ENCODE peak calls at places on chromosomes 13 and 19, in ten cellular contexts. One of them, this sample, is unnamed.

GRCh38 chr19:39409886-39410619 is 2.4 kb upstream of the PLEKHG2 start:
- DNase-seq in upper lobe of left lung: peak
- DNase-seq in ovary: peak
- DNase-seq in HCT116: peak
- DNase-seq in uterus: peak
- DNase-seq in body of pancreas: peak
- DNase-seq in tibial nerve: peak
- DNase-seq in heart left ventricle: peak
- DNase-seq in suprapubic skin: peak
- DNase-seq in IMR-90: no peak
- DNase-seq in this sample: peak

GRCh38 chr13:106661236-106661635 is 93.3 kb upstream of the ARGLU1 start:
- DNase-seq in upper lobe of left lung: no peak
- DNase-seq in ovary: no peak
- DNase-seq in HCT116: no peak
- DNase-seq in uterus: no peak
- DNase-seq in body of pancreas: no peak
- DNase-seq in tibial nerve: no peak
- DNase-seq in heart left ventricle: no peak
- DNase-seq in suprapubic skin: no peak
- DNase-seq in IMR-90: no peak
- DNase-seq in this sample: no peak

GRCh38 chr13:49643003-49643651 is 14.8 kb downstream of the ARL11 start:
- DNase-seq in upper lobe of left lung: no peak
- DNase-seq in ovary: no peak
- DNase-seq in HCT116: no peak
- DNase-seq in uterus: no peak
- DNase-seq in body of pancreas: peak
- DNase-seq in tibial nerve: no peak
- DNase-seq in heart left ventricle: no peak
- DNase-seq in suprapubic skin: no peak
- DNase-seq in IMR-90: no peak
- DNase-seq in this sample: no peak

GRCh38 chr13:97327071-97327470 is 104.9 kb downstream of the MBNL2 start:
- DNase-seq in upper lobe of left lung: no peak
- DNase-seq in ovary: no peak
- DNase-seq in HCT116: no peak
- DNase-seq in uterus: no peak
- DNase-seq in body of pancreas: no peak
- DNase-seq in tibial nerve: no peak
- DNase-seq in heart left ventricle: no peak
- DNase-seq in suprapubic skin: no peak
- DNase-seq in IMR-90: no peak
- DNase-seq in this sample: no peak

GRCh38 chr13:88464851-88465250 is 793.7 kb downstream of the SLITRK5 start:
- DNase-seq in upper lobe of left lung: no peak
- DNase-seq in ovary: no peak
- DNase-seq in HCT116: no peak
- DNase-seq in uterus: no peak
- DNase-seq in body of pancreas: no peak
- DNase-seq in tibial nerve: no peak
- DNase-seq in heart left ventricle: no peak
- DNase-seq in suprapubic skin: no peak
- DNase-seq in IMR-90: no peak
- DNase-seq in this sample: no peak

GRCh38 chr13:51006067-51006800 is 96.6 kb downstream of the RNASEH2B start:
- DNase-seq in upper lobe of left lung: no peak
- DNase-seq in ovary: no peak
- DNase-seq in HCT116: no peak
- DNase-seq in uterus: peak
- DNase-seq in body of pancreas: peak
- DNase-seq in tibial nerve: no peak
- DNase-seq in heart left ventricle: no peak
- DNase-seq in suprapubic skin: no peak
- DNase-seq in IMR-90: no peak
- DNase-seq in this sample: no peak

GRCh38 chr19:41192574-41193419 is at the start of gene CYP2S1:
- DNase-seq in upper lobe of left lung: peak
- DNase-seq in ovary: no peak
- DNase-seq in HCT116: peak
- DNase-seq in uterus: no peak
- DNase-seq in body of pancreas: no peak
- DNase-seq in tibial nerve: no peak
- DNase-seq in heart left ventricle: no peak
- DNase-seq in suprapubic skin: no peak
- DNase-seq in IMR-90: peak
- DNase-seq in this sample: no peak

GRCh38 chr13:100916943-100917342 is 242.3 kb upstream of the TMTC4 start:
- DNase-seq in upper lobe of left lung: no peak
- DNase-seq in ovary: no peak
- DNase-seq in HCT116: no peak
- DNase-seq in uterus: no peak
- DNase-seq in body of pancreas: no peak
- DNase-seq in tibial nerve: no peak
- DNase-seq in heart left ventricle: no peak
- DNase-seq in suprapubic skin: no peak
- DNase-seq in IMR-90: no peak
- DNase-seq in this sample: no peak

GRCh38 chr13:20136781-20137703 is 23.8 kb downstream of the GJA3 start:
- DNase-seq in upper lobe of left lung: no peak
- DNase-seq in ovary: no peak
- DNase-seq in HCT116: no peak
- DNase-seq in uterus: no peak
- DNase-seq in body of pancreas: peak
- DNase-seq in tibial nerve: no peak
- DNase-seq in heart left ventricle: no peak
- DNase-seq in suprapubic skin: no peak
- DNase-seq in IMR-90: no peak
- DNase-seq in this sample: peak

GRCh38 chr13:48977973-48978372 is 2.3 kb downstream of the FNDC3A start:
- DNase-seq in upper lobe of left lung: no peak
- DNase-seq in ovary: no peak
- DNase-seq in HCT116: no peak
- DNase-seq in uterus: no peak
- DNase-seq in body of pancreas: no peak
- DNase-seq in tibial nerve: no peak
- DNase-seq in heart left ventricle: no peak
- DNase-seq in suprapubic skin: no peak
- DNase-seq in IMR-90: peak
- DNase-seq in this sample: no peak

GRCh38 chr19:31600731-31601295 is 251.6 kb upstream of the TSHZ3 start:
- DNase-seq in upper lobe of left lung: no peak
- DNase-seq in ovary: no peak
- DNase-seq in HCT116: no peak
- DNase-seq in uterus: no peak
- DNase-seq in body of pancreas: no peak
- DNase-seq in tibial nerve: no peak
- DNase-seq in heart left ventricle: no peak
- DNase-seq in suprapubic skin: no peak
- DNase-seq in IMR-90: no peak
- DNase-seq in this sample: peak

GRCh38 chr13:105442941-105443340 is 1092.5 kb downstream of the EFNB2 start:
- DNase-seq in upper lobe of left lung: no peak
- DNase-seq in ovary: no peak
- DNase-seq in HCT116: peak
- DNase-seq in uterus: no peak
- DNase-seq in body of pancreas: peak
- DNase-seq in tibial nerve: no peak
- DNase-seq in heart left ventricle: no peak
- DNase-seq in suprapubic skin: no peak
- DNase-seq in IMR-90: peak
- DNase-seq in this sample: no peak

GRCh38 chr19:45098521-45099464 is 5.8 kb downstream of the PPP1R37 start:
- DNase-seq in upper lobe of left lung: no peak
- DNase-seq in ovary: peak
- DNase-seq in HCT116: no peak
- DNase-seq in uterus: no peak
- DNase-seq in body of pancreas: no peak
- DNase-seq in tibial nerve: no peak
- DNase-seq in heart left ventricle: peak
- DNase-seq in suprapubic skin: no peak
- DNase-seq in IMR-90: peak
- DNase-seq in this sample: no peak
- H3K4me3 ChIP-seq in upper lobe of left lung: no peak
- H3K4me3 ChIP-seq in ovary: no peak
- H3K4me3 ChIP-seq in HCT116: no peak
- H3K4me3 ChIP-seq in uterus: no peak
- H3K4me3 ChIP-seq in body of pancreas: no peak
- H3K4me3 ChIP-seq in tibial nerve: no peak
- H3K4me3 ChIP-seq in heart left ventricle: no peak
- H3K4me3 ChIP-seq in suprapubic skin: peak
- H3K4me3 ChIP-seq in IMR-90: no peak
- H3K4me3 ChIP-seq in this sample: no peak

DNA sequence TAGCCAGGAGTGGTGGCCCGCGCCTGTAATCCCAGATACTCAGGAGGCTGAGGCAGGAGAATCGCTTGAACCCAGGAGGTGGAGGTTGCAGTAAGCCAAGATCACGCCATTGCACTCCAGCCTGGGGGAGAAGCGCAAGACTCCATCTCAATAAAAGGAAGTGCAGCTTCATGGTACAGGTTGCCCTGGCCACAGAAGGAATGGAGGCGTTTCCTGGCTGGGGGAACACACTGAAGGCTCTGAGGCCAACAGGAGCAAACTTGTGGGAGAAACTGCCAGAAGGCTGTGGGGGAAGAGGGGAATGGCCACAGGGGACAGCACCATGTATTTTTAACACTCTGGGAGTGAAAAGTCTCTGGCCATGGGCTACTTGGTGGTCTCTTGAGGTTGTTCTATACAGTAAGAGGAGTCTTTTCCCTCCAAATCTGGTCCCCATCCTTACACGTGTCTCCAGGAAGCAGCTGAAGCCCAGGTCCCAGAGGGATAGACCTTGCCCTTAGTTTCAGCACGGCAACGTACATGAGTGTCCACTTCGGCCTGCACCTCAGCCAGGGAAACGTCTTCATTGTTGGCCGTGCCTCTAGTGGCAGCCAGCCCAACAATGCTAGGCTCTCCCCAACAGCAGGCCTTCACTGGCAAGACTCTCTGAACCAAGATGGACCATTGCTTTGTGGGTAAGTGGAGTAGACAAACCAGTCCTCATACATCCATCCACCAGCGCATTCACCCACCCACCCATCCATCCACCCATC is 7.4 kb downstream of the MICOS13 start:
- DNase-seq in upper lobe of left lung: no peak
- DNase-seq in ovary: no peak
- DNase-seq in HCT116: no peak
- DNase-seq in uterus: no peak
- DNase-seq in body of pancreas: no peak
- DNase-seq in tibial nerve: no peak
- DNase-seq in heart left ventricle: no peak
- DNase-seq in suprapubic skin: no peak
- DNase-seq in IMR-90: no peak
- DNase-seq in this sample: no peak
- TF ChIP-seq POLR2A in upper lobe of left lung: no peak
- TF ChIP-seq POLR2A in ovary: no peak
- TF ChIP-seq POLR2A in HCT116: no peak
- TF ChIP-seq POLR2A in uterus: no peak
- TF ChIP-seq POLR2A in body of pancreas: no peak
- TF ChIP-seq POLR2A in tibial nerve: no peak
- TF ChIP-seq POLR2A in heart left ventricle: no peak
- TF ChIP-seq POLR2A in suprapubic skin: no peak
- TF ChIP-seq POLR2A in IMR-90: no peak
- TF ChIP-seq POLR2A in this sample: no peak

DNA sequence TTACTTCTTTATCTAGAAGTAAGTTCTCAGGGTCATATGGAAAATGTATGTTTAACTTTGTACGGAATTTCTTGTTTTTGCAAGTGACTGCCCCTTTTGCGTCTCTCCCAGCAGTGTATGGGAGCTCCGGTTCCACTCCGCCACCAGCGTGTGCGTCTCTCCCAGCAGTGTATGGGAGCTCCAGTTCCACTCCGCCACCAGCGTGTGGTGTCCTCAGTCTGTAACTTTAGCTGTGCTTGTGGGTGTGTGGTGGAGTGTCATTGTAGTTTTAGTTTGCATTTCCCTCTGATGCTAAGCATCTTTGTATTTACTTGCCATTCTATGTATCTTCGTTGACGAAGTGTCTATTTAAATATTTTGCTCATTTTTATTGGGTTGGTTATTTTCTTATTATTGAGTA is 2.4 kb downstream of the CUL4A start:
- DNase-seq in upper lobe of left lung: no peak
- DNase-seq in ovary: no peak
- DNase-seq in HCT116: no peak
- DNase-seq in uterus: no peak
- DNase-seq in body of pancreas: no peak
- DNase-seq in tibial nerve: no peak
- DNase-seq in heart left ventricle: no peak
- DNase-seq in suprapubic skin: no peak
- DNase-seq in IMR-90: no peak
- DNase-seq in this sample: no peak
- TF ChIP-seq CTCF in upper lobe of left lung: no peak
- TF ChIP-seq CTCF in ovary: no peak
- TF ChIP-seq CTCF in HCT116: no peak
- TF ChIP-seq CTCF in uterus: no peak
- TF ChIP-seq CTCF in body of pancreas: no peak
- TF ChIP-seq CTCF in tibial nerve: no peak
- TF ChIP-seq CTCF in heart left ventricle: no peak
- TF ChIP-seq CTCF in suprapubic skin: no peak
- TF ChIP-seq CTCF in IMR-90: peak
- TF ChIP-seq CTCF in this sample: no peak

GRCh38 chr13:78722700-78723099 is 63.7 kb upstream of the OBI1 start:
- DNase-seq in upper lobe of left lung: no peak
- DNase-seq in ovary: no peak
- DNase-seq in HCT116: no peak
- DNase-seq in uterus: no peak
- DNase-seq in body of pancreas: no peak
- DNase-seq in tibial nerve: no peak
- DNase-seq in heart left ventricle: no peak
- DNase-seq in suprapubic skin: no peak
- DNase-seq in IMR-90: no peak
- DNase-seq in this sample: no peak

GRCh38 chr13:78714717-78715116 is 55.8 kb upstream of the OBI1 start:
- DNase-seq in upper lobe of left lung: no peak
- DNase-seq in ovary: no peak
- DNase-seq in HCT116: no peak
- DNase-seq in uterus: no peak
- DNase-seq in body of pancreas: no peak
- DNase-seq in tibial nerve: no peak
- DNase-seq in heart left ventricle: no peak
- DNase-seq in suprapubic skin: no peak
- DNase-seq in IMR-90: no peak
- DNase-seq in this sample: no peak

GRCh38 chr13:78719367-78719766 is 60.4 kb upstream of the OBI1 start:
- DNase-seq in upper lobe of left lung: no peak
- DNase-seq in ovary: no peak
- DNase-seq in HCT116: no peak
- DNase-seq in uterus: no peak
- DNase-seq in body of pancreas: no peak
- DNase-seq in tibial nerve: no peak
- DNase-seq in heart left ventricle: no peak
- DNase-seq in suprapubic skin: no peak
- DNase-seq in IMR-90: no peak
- DNase-seq in this sample: no peak
- H3K4me3 ChIP-seq in upper lobe of left lung: no peak
- H3K4me3 ChIP-seq in ovary: no peak
- H3K4me3 ChIP-seq in HCT116: no peak
- H3K4me3 ChIP-seq in uterus: no peak
- H3K4me3 ChIP-seq in body of pancreas: no peak
- H3K4me3 ChIP-seq in tibial nerve: no peak
- H3K4me3 ChIP-seq in heart left ventricle: no peak
- H3K4me3 ChIP-seq in suprapubic skin: no peak
- H3K4me3 ChIP-seq in IMR-90: no peak
- H3K4me3 ChIP-seq in this sample: no peak

GRCh38 chr19:23273594-23274412 is 23.6 kb upstream of the ZNF724 start:
- DNase-seq in upper lobe of left lung: peak
- DNase-seq in ovary: peak
- DNase-seq in HCT116: peak
- DNase-seq in uterus: peak
- DNase-seq in body of pancreas: peak
- DNase-seq in tibial nerve: peak
- DNase-seq in heart left ventricle: peak
- DNase-seq in suprapubic skin: peak
- DNase-seq in IMR-90: peak
- DNase-seq in this sample: peak
- TF ChIP-seq POLR2A in upper lobe of left lung: no peak
- TF ChIP-seq POLR2A in ovary: peak
- TF ChIP-seq POLR2A in HCT116: peak
- TF ChIP-seq POLR2A in uterus: peak
- TF ChIP-seq POLR2A in body of pancreas: peak
- TF ChIP-seq POLR2A in tibial nerve: peak
- TF ChIP-seq POLR2A in heart left ventricle: no peak
- TF ChIP-seq POLR2A in suprapubic skin: peak
- TF ChIP-seq POLR2A in IMR-90: peak
- TF ChIP-seq POLR2A in this sample: no peak

This sample was measured in thyroid gland.